ENCODE peak calls at places on chromosomes 6 and 20, in seven cellular contexts. One of them, this sample, is unnamed.

GRCh38 chr6:43719511-43719910 is 31.9 kb upstream of the MRPS18A start:
- DNase-seq in stimulated activated CD4-positive, alpha-beta T cell treated with anti-CD3 and anti-CD28 coated beads, Interleukin-1b, Interleukin-23, amount 100 ng/mL, for 1 hour: no peak
- DNase-seq in RPMI7951: no peak
- DNase-seq in lower lobe of right lung: no peak
- DNase-seq in body of pancreas: no peak
- DNase-seq in brain pericyte: no peak
- DNase-seq in EH: no peak
- DNase-seq in this sample: no peak

GRCh38 chr20:15618912-15619311 is 954.3 kb downstream of the KIF16B start:
- DNase-seq in stimulated activated CD4-positive, alpha-beta T cell treated with anti-CD3 and anti-CD28 coated beads, Interleukin-1b, Interleukin-23, amount 100 ng/mL, for 1 hour: no peak
- DNase-seq in RPMI7951: peak; percentile 42
- DNase-seq in lower lobe of right lung: no peak
- DNase-seq in body of pancreas: no peak
- DNase-seq in brain pericyte: no peak
- DNase-seq in EH: peak; percentile 60
- DNase-seq in this sample: no peak

GRCh38 chr20:31675828-31676533 is 38.3 kb downstream of the COX4I2 start:
- DNase-seq in stimulated activated CD4-positive, alpha-beta T cell treated with anti-CD3 and anti-CD28 coated beads, Interleukin-1b, Interleukin-23, amount 100 ng/mL, for 1 hour: peak; percentile 17
- DNase-seq in RPMI7951: peak; percentile 50
- DNase-seq in lower lobe of right lung: no peak
- DNase-seq in body of pancreas: no peak
- DNase-seq in brain pericyte: no peak
- DNase-seq in EH: peak; percentile 39
- DNase-seq in this sample: no peak

GRCh38 chr6:45021652-45022051 is 306.5 kb upstream of the RUNX2 start:
- DNase-seq in stimulated activated CD4-positive, alpha-beta T cell treated with anti-CD3 and anti-CD28 coated beads, Interleukin-1b, Interleukin-23, amount 100 ng/mL, for 1 hour: no peak
- DNase-seq in RPMI7951: peak; percentile 45
- DNase-seq in lower lobe of right lung: no peak
- DNase-seq in body of pancreas: no peak
- DNase-seq in brain pericyte: no peak
- DNase-seq in EH: peak; percentile 66
- DNase-seq in this sample: no peak

GRCh38 chr20:50281831-50282591 is 91.4 kb downstream of the CEBPB start:
- DNase-seq in stimulated activated CD4-positive, alpha-beta T cell treated with anti-CD3 and anti-CD28 coated beads, Interleukin-1b, Interleukin-23, amount 100 ng/mL, for 1 hour: no peak
- DNase-seq in RPMI7951: no peak
- DNase-seq in lower lobe of right lung: no peak
- DNase-seq in body of pancreas: no peak
- DNase-seq in brain pericyte: no peak
- DNase-seq in EH: no peak
- DNase-seq in this sample: no peak

GRCh38 chr6:107866606-107867301 is 42.6 kb upstream of the SCML4 start:
- DNase-seq in stimulated activated CD4-positive, alpha-beta T cell treated with anti-CD3 and anti-CD28 coated beads, Interleukin-1b, Interleukin-23, amount 100 ng/mL, for 1 hour: no peak
- DNase-seq in RPMI7951: peak; percentile 40
- DNase-seq in lower lobe of right lung: no peak
- DNase-seq in body of pancreas: no peak
- DNase-seq in brain pericyte: no peak
- DNase-seq in EH: peak; percentile 42
- DNase-seq in this sample: no peak

GRCh38 chr20:35611482-35611881 is 4.1 kb upstream of the SPAG4 start:
- DNase-seq in stimulated activated CD4-positive, alpha-beta T cell treated with anti-CD3 and anti-CD28 coated beads, Interleukin-1b, Interleukin-23, amount 100 ng/mL, for 1 hour: no peak
- DNase-seq in RPMI7951: no peak
- DNase-seq in lower lobe of right lung: no peak
- DNase-seq in body of pancreas: no peak
- DNase-seq in brain pericyte: no peak
- DNase-seq in EH: no peak
- DNase-seq in this sample: no peak

GRCh38 chr20:10671221-10671849 is 2.5 kb downstream of the JAG1 start:
- DNase-seq in stimulated activated CD4-positive, alpha-beta T cell treated with anti-CD3 and anti-CD28 coated beads, Interleukin-1b, Interleukin-23, amount 100 ng/mL, for 1 hour: no peak
- DNase-seq in RPMI7951: peak; percentile 96
- DNase-seq in lower lobe of right lung: peak; percentile 86
- DNase-seq in body of pancreas: peak; percentile 90
- DNase-seq in brain pericyte: peak; percentile 97
- DNase-seq in EH: peak; percentile 96
- DNase-seq in this sample: no peak

GRCh38 chr6:2186516-2186915 is 58.9 kb downstream of the GMDS start:
- DNase-seq in stimulated activated CD4-positive, alpha-beta T cell treated with anti-CD3 and anti-CD28 coated beads, Interleukin-1b, Interleukin-23, amount 100 ng/mL, for 1 hour: no peak
- DNase-seq in RPMI7951: no peak
- DNase-seq in lower lobe of right lung: no peak
- DNase-seq in body of pancreas: no peak
- DNase-seq in brain pericyte: no peak
- DNase-seq in EH: no peak
- DNase-seq in this sample: no peak

GRCh38 chr6:53984163-53984562 is 127.1 kb upstream of the MLIP start:
- DNase-seq in stimulated activated CD4-positive, alpha-beta T cell treated with anti-CD3 and anti-CD28 coated beads, Interleukin-1b, Interleukin-23, amount 100 ng/mL, for 1 hour: no peak
- DNase-seq in RPMI7951: peak; percentile 94
- DNase-seq in lower lobe of right lung: no peak
- DNase-seq in body of pancreas: no peak
- DNase-seq in brain pericyte: peak; percentile 18
- DNase-seq in EH: peak; percentile 97
- DNase-seq in this sample: no peak

GRCh38 chr6:13404115-13404891 is 76.0 kb upstream of the TBC1D7 start:
- DNase-seq in stimulated activated CD4-positive, alpha-beta T cell treated with anti-CD3 and anti-CD28 coated beads, Interleukin-1b, Interleukin-23, amount 100 ng/mL, for 1 hour: no peak
- DNase-seq in RPMI7951: no peak
- DNase-seq in lower lobe of right lung: no peak
- DNase-seq in body of pancreas: no peak
- DNase-seq in brain pericyte: no peak
- DNase-seq in EH: peak; percentile 23
- DNase-seq in this sample: no peak

GRCh38 chr6:138795809-138796469 is at the start of gene ECT2L:
- DNase-seq in stimulated activated CD4-positive, alpha-beta T cell treated with anti-CD3 and anti-CD28 coated beads, Interleukin-1b, Interleukin-23, amount 100 ng/mL, for 1 hour: no peak
- DNase-seq in RPMI7951: peak; percentile 85
- DNase-seq in lower lobe of right lung: peak; percentile 74
- DNase-seq in body of pancreas: peak; percentile 35
- DNase-seq in brain pericyte: no peak
- DNase-seq in EH: peak; percentile 30
- DNase-seq in this sample: no peak